ENCODE peak calls at places on chromosome 20, in five cellular contexts. I, S, R, D and P are unnamed samples.

GRCh38 chr20:14712302-14712739 is 374.9 kb upstream of the FLRT3 start:
- DNase-seq in D (no peak), S (no peak), R (no peak), I (peak), P (no peak)

GRCh38 chr20:1646975-1647431 is 10.6 kb downstream of the SIRPG start:
- DNase-seq in D (no peak), R (no peak), I (no peak), S (no peak), P (no peak)

GRCh38 chr20:57688864-57689263 is 21.0 kb downstream of the PMEPA1 start:
- DNase-seq in I (no peak), R (no peak), S (no peak), D (no peak), P (no peak)

GRCh38 chr20:59988141-59988540 is 29.9 kb downstream of the CDH26 start:
- DNase-seq in D (no peak), R (no peak), S (no peak), I (peak), P (no peak)

GRCh38 chr20:57573176-57573575 is 12.3 kb downstream of the PCK1 start:
- DNase-seq in D (no peak), I (no peak), S (no peak), R (no peak), P (no peak)

GRCh38 chr20:25484224-25484846 is 76.9 kb downstream of the GINS1 start:
- DNase-seq in S (no peak), I (no peak), R (no peak), D (no peak), P (no peak)

GRCh38 chr20:10666221-10667076 is 7.3 kb downstream of the JAG1 start:
- DNase-seq in D (no peak), I (no peak), R (no peak), S (no peak), P (no peak)

GRCh38 chr20:25683050-25683449 is 13.6 kb downstream of the ZNF337 start:
- DNase-seq in S (no peak), D (no peak), I (no peak), R (no peak), P (no peak)

GRCh38 chr20:21074605-21075336 is 31.4 kb downstream of the LINC00237 start:
- DNase-seq in R (no peak), S (no peak), D (no peak), I (peak), P (no peak)

GRCh38 chr20:18304618-18305017 is 16.3 kb downstream of the ZNF133 start:
- DNase-seq in I (no peak), R (no peak), S (no peak), D (no peak), P (no peak)

GRCh38 chr20:64166712-64167615 is 2.7 kb downstream of the MYT1 start:
- DNase-seq in R (no peak), I (no peak), S (no peak), D (no peak), P (no peak)

GRCh38 chr20:11207749-11208502 is 534.1 kb upstream of the JAG1 start:
- DNase-seq in R (no peak), D (no peak), S (no peak), I (peak), P (no peak)

GRCh38 chr20:21804779-21805178 is 99.3 kb downstream of the PAX1 start:
- DNase-seq in S (no peak), D (no peak), R (no peak), I (no peak), P (no peak)

GRCh38 chr20:5845686-5846651 is 95.8 kb downstream of the SHLD1 start:
- DNase-seq in D (no peak), S (no peak), I (no peak), R (no peak), P (no peak)

GRCh38 chr20:19765266-19765665 is 7.2 kb downstream of the RIN2 start:
- DNase-seq in I (no peak), R (no peak), S (no peak), D (no peak), P (no peak)

GRCh38 chr20:53346266-53346665 is 247.4 kb downstream of the ZNF217 start:
- DNase-seq in S (no peak), R (no peak), D (no peak), I (no peak), P (no peak)